ENCODE peak calls at places on chromosomes 1 and 21, in seven cellular contexts. O is A549; I is HFF-Myc; X is astrocyte; B is PC-9; D is CD8-positive, alpha-beta T cell; G is left lung. C is an unnamed sample.

GRCh38 chr1:234885601-234886000 is 243.0 kb downstream of the TOMM20 start:
- DNase-seq in D (no peak), I (no peak), O (no peak), G (no peak), B (no peak), X (no peak), C (peak)

GRCh38 chr1:205658943-205659581 is 21.2 kb downstream of the SLC45A3 start:
- DNase-seq in B (no peak), O (peak), D (peak), G (peak), X (no peak), I (peak), C (peak)

GRCh38 chr1:155293086-155293749 is 8.0 kb downstream of the PKLR start:
- DNase-seq in I (no peak), D (no peak), O (no peak), G (no peak), B (no peak), X (no peak), C (no peak)

GRCh38 chr1:38892976-38893375 is 11.6 kb upstream of the GJA9 start:
- DNase-seq in X (no peak), B (no peak), D (no peak), G (no peak), I (no peak), O (no peak), C (no peak)

GRCh38 chr1:227070638-227071285 is 130.7 kb downstream of the COQ8A start:
- DNase-seq in O (no peak), X (no peak), G (no peak), I (no peak), B (no peak), D (no peak), C (peak)

GRCh38 chr1:30489737-30490389 is 233.5 kb downstream of the MATN1 start:
- DNase-seq in G (no peak), I (no peak), X (no peak), B (no peak), O (no peak), D (no peak), C (no peak)

GRCh38 chr1:6313382-6314265 is 52.7 kb upstream of the GPR153 start:
- DNase-seq in O (no peak), I (no peak), X (no peak), B (no peak), G (no peak), D (no peak), C (no peak)

GRCh38 chr1:247118946-247119446 is 14.8 kb upstream of the ZNF669 start:
- DNase-seq in X (no peak), B (no peak), G (no peak), O (peak), D (no peak), I (no peak), C (peak)

GRCh38 chr21:23936224-23936623 is 1671.1 kb downstream of the MRPL39 start:
- DNase-seq in I (no peak), X (peak), D (no peak), G (no peak), B (no peak), O (no peak), C (peak)

GRCh38 chr1:67840449-67840848 is 7.2 kb upstream of the GNG12 start:
- DNase-seq in G (no peak), B (peak), X (peak), I (no peak), D (no peak), O (no peak), C (peak)

GRCh38 chr1:115233598-115233997 is 104.5 kb downstream of the NGF start:
- DNase-seq in O (no peak), B (no peak), G (no peak), X (no peak), I (no peak), D (no peak), C (no peak)

GRCh38 chr21:34004984-34005383 is 68.4 kb upstream of the MRPS6 start:
- DNase-seq in D (no peak), I (no peak), X (no peak), O (no peak), G (no peak), B (no peak), C (no peak)

GRCh38 chr1:242651817-242652216 is 127.3 kb upstream of the PLD5 start:
- DNase-seq in O (no peak), D (no peak), G (no peak), X (no peak), B (no peak), I (no peak), C (no peak)

GRCh38 chr21:41316641-41317392 is at the start of gene FAM3B:
- DNase-seq in B (no peak), I (no peak), X (no peak), G (peak), D (no peak), O (no peak), C (no peak)

GRCh38 chr21:45072963-45073300 is 1.4 kb upstream of the ADARB1 start:
- DNase-seq in B (no peak), D (no peak), G (no peak), O (no peak), X (no peak), I (no peak), C (no peak)

GRCh38 chr1:53376742-53377437 is 49.0 kb upstream of the LRP8 start:
- DNase-seq in I (no peak), D (no peak), X (no peak), G (peak), O (no peak), B (no peak), C (no peak)

GRCh38 chr1:48250572-48250971 is 28.1 kb downstream of the SLC5A9 start:
- DNase-seq in G (no peak), O (no peak), D (no peak), B (no peak), I (no peak), X (no peak), C (no peak)

GRCh38 chr1:94608852-94609570 is 67.5 kb upstream of the F3 start:
- DNase-seq in G (no peak), B (no peak), X (peak), O (no peak), I (no peak), D (no peak), C (no peak)

GRCh38 chr1:202599669-202600431 is 110.4 kb downstream of the SYT2 start:
- DNase-seq in D (no peak), B (peak), I (no peak), O (peak), X (peak), G (peak), C (peak)

GRCh38 chr1:10888289-10888688 is 91.8 kb upstream of the CASZ1 start:
- DNase-seq in X (no peak), I (no peak), O (no peak), D (no peak), B (no peak), G (no peak), C (no peak)

GRCh38 chr1:40919475-40920011 is 57.4 kb upstream of the CITED4 start:
- DNase-seq in D (no peak), X (no peak), I (no peak), G (no peak), B (peak), O (no peak), C (no peak)

GRCh38 chr1:90721210-90722194 is 4.4 kb upstream of the BARHL2 start:
- DNase-seq in D (peak), X (peak), I (peak), B (peak), O (peak), G (no peak), C (peak)

GRCh38 chr1:167829868-167830267 is 84.1 kb downstream of the ADCY10 start:
- DNase-seq in B (no peak), O (no peak), I (no peak), D (no peak), G (no peak), X (peak), C (peak)

GRCh38 chr1:55192093-55192492 is 23.1 kb downstream of the USP24 start:
- DNase-seq in O (no peak), G (no peak), B (no peak), X (no peak), D (no peak), I (no peak), C (no peak)

GRCh38 chr21:38979271-38980196 is 173.8 kb downstream of the ETS2 start:
- DNase-seq in D (no peak), I (no peak), B (peak), O (no peak), G (no peak), X (no peak), C (no peak)

GRCh38 chr1:71086331-71086730 is 5.5 kb upstream of the ZRANB2 start:
- DNase-seq in D (no peak), X (peak), O (no peak), I (no peak), B (peak), G (no peak), C (peak)

GRCh38 chr1:221829327-221830011 is 87.6 kb upstream of the DUSP10 start:
- DNase-seq in X (peak), O (peak), D (no peak), B (no peak), I (peak), G (no peak), C (peak)

GRCh38 chr1:83845437-83846071 is 153.4 kb downstream of the TTLL7 start:
- DNase-seq in G (no peak), O (no peak), X (no peak), I (no peak), D (no peak), B (no peak), C (peak)

GRCh38 chr1:215005078-215005477 is 77.5 kb upstream of the KCNK2 start:
- DNase-seq in I (peak), G (no peak), B (no peak), D (no peak), O (no peak), X (no peak), C (peak)

GRCh38 chr1:99407018-99407417 is 142.7 kb downstream of the PLPPR4 start:
- DNase-seq in D (no peak), G (no peak), I (no peak), O (no peak), X (no peak), B (no peak), C (peak)

GRCh38 chr1:145985502-145986439 is 10.6 kb downstream of the TXNIP start:
- DNase-seq in X (peak), B (peak), I (no peak), O (no peak), D (no peak), G (peak), C (peak)

GRCh38 chr1:13754510-13755103 is 54.6 kb downstream of the PRDM2 start:
- DNase-seq in X (peak), O (no peak), B (no peak), D (no peak), G (no peak), I (no peak), C (peak)

GRCh38 chr1:168728452-168729404 is at the start of gene DPT:
- DNase-seq in D (no peak), I (peak), B (no peak), X (peak), O (no peak), G (no peak), C (peak)

GRCh38 chr1:9822897-9823692 is 670 bp downstream of the CLSTN1 start:
- DNase-seq in X (no peak), G (no peak), O (peak), D (peak), I (no peak), B (no peak), C (no peak)

GRCh38 chr1:102032534-102032933 is 35.8 kb upstream of the OLFM3 start:
- DNase-seq in G (no peak), B (no peak), O (no peak), I (no peak), D (no peak), X (no peak), C (no peak)

GRCh38 chr1:209416009-209416408 is 167.5 kb upstream of the CAMK1G start:
- DNase-seq in G (no peak), B (peak), O (no peak), X (peak), D (no peak), I (no peak), C (no peak)

DNA sequence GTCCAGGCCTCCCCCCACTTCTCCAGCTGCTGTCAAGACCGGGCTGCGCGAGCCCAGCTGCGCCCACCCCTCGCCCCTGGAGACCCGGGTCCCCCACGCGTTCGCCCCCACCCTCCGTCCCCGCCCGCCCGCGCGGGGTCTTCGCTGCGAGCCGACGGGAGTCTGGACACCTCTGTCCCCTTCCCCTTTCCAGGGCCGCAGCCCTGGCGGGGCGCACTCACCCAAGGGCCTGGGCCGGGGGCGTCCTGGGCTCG is 197 bp downstream of the RAP1GAP start:
- DNase-seq in O (no peak), D (no peak), G (no peak), B (no peak), I (no peak), X (no peak), C (no peak)
- H3K4me3 ChIP-seq in O (peak), D (peak), G (peak), B (no peak), I (no peak), X (no peak), C (peak)

GRCh38 chr1:16243408-16243690 is 6.4 kb upstream of the CPLANE2 start:
- DNase-seq in G (no peak), X (no peak), I (no peak), O (no peak), D (no peak), B (no peak), C (no peak)

GRCh38 chr1:16243936-16244649 is 7.1 kb upstream of the CPLANE2 start:
- DNase-seq in G (peak), X (peak), I (peak), O (peak), D (peak), B (peak), C (peak)

GRCh38 chr1:16242556-16243407 is 5.8 kb upstream of the CPLANE2 start:
- DNase-seq in O (no peak), D (no peak), G (no peak), B (no peak), I (no peak), X (no peak), C (no peak)

GRCh38 chr1:16239972-16240491 is 3.0 kb upstream of the CPLANE2 start:
- DNase-seq in O (no peak), D (no peak), X (no peak), G (no peak), I (no peak), B (no peak), C (no peak)

DNA sequence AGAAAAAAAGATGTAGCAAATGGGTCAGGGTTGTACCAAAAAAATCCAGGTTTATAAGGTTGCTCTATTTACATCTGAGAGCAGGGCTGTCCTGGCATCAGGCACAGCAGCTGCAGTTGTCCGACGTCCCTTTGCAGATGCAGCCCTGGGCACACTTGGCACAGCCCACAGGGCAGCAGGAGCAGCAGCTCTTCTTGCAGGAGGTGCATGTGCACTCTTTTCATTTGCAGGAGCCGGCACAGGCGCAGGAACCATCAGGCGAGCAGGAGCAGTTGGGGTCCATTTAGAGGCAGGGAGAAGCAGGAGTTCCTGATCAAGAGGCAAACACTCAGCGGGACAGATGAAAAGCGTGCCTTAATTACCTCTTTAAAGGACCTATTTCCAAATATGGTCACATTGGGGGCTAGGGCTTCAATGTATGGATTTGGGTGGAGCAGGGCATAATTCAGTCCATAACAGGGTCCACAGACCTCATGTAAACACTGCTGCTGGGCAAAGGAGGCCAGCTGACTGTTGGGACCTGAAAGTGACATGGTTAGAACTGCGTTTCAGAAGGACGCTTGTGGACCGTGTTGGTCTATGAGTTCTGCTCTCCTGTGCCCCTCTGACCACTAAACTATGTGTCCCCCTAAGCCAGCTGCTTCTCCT is 4.3 kb upstream of the CPLANE2 start:
- DNase-seq in I (no peak), G (no peak), O (no peak), X (no peak), D (no peak), B (no peak), C (no peak)
- TF ChIP-seq CTCF in I (no peak), G (no peak), O (no peak), X (no peak), D (no peak), B (no peak), C (no peak)

GRCh38 chr21:36698160-36699025 is 522 bp upstream of the SIM2 start:
- DNase-seq in G (no peak), O (peak), X (no peak), I (no peak), D (no peak), B (peak), C (no peak)

GRCh38 chr21:36700295-36700960 is 1.5 kb downstream of the SIM2 start:
- DNase-seq in D (no peak), I (no peak), O (no peak), G (no peak), B (no peak), X (no peak), C (no peak)

GRCh38 chr21:36699026-36699545 is at the start of gene SIM2:
- DNase-seq in O (no peak), G (no peak), X (no peak), D (no peak), B (peak), I (no peak), C (no peak)

GRCh38 chr21:36700961-36701911 is 2.3 kb downstream of the SIM2 start:
- DNase-seq in I (no peak), B (no peak), X (no peak), O (no peak), D (no peak), G (no peak), C (no peak)

DNA sequence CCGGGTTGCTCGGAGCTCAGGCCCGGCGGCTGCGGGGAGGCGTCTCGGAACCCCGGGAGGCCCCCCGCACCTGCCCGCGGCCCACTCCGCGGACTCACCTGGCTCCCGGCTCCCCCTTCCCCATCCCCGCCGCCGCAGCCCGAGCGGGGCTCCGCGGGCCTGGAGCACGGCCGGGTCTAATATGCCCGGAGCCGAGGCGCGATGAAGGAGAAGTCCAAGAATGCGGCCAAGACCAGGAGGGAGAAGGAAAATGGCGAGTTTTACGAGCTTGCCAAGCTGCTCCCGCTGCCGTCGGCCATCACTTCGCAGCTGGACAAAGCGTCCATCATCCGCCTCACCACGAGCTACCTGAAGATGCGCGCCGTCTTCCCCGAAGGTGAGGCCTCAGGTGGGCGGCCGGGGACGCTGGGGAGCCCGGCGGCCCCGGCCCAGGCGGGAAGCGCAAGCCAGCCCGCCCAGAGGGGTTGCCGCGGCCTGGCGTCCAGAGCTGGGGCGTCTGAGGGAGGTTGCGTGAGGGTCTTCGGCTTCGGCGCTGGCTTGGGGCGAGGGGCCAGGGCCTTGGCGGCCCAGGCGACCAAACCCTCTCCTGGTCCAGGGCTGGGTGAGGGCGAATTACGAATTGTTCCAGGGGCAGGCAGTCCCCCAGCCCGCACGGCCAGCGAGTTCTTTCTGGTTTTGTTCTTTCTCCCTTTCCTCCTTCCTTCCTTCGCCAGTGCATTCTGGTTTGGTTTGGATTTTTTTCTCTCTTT is 805 bp downstream of the SIM2 start:
- DNase-seq in O (no peak), D (no peak), B (no peak), G (no peak), X (no peak), I (no peak), C (no peak)
- H3K4me3 ChIP-seq in O (peak), D (no peak), B (peak), G (no peak), X (peak), I (peak), C (no peak)

DNA sequence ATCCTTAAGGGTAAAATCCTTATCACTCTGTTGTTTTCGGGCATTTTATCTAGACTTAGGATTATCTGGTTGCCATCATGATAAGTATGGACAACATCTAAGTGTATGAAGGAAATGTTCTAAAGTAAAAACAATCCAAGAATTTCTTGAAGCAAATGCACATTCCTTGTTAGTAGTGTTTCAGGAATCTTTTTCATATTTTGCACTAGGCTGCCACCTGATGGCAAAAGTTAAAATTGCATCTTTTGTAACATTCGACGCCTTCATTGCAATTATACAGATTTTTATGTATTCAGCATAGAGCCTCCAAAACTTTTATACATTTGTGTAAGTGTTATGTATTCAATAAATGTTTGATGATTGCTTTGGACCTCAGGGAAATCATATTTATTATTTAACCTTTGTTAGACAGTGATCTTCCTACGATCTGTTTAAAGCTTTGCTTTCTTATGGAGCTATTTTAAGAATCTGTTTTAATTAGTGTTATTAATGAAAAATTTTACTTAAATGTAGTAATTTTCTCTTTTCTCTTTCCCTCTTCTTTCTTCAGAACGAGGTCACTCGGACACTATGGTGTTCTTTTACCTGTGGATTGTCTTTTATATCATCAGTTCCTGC is 49.4 kb upstream of the KIAA1614 start:
- DNase-seq in X (peak), D (no peak), I (peak), B (peak), O (peak), G (no peak), C (peak)
- TF ChIP-seq CTCF in X (peak), D (peak), I (peak), B (peak), O (peak), G (peak), C (peak)

DNA sequence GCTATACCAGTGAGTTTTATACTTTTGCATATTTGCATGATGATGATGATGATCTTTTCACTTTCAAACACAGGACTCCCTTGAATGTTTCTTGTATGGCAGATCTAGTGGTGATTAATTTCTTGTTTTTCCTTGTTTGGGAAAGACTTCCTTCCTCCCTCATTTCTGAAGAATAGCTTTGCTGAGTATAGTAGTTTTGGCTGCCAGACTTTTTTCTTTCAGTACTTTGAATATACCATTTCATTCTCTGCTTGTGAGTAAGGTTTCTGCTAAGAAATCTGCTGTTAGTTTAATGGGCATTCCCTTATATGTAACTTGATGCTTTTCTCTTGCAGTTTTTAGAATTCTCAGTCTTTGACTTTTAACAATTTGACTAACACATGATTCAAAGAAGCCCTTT is 547.4 kb upstream of the CXADR start:
- DNase-seq in B (no peak), G (no peak), D (no peak), O (no peak), I (no peak), X (no peak), C (no peak)
- H3K4me3 ChIP-seq in B (no peak), G (no peak), D (no peak), O (no peak), I (no peak), X (no peak), C (no peak)

C was measured in fibroblast of the aortic adventitia.